ENCODE peak calls at places on chromosomes 5 and 9, in eight cellular contexts. J, V, K, X, L, I, C and D are unnamed samples. For H3K4me1, the result is how much of the 10 kb centered on the place peaks cover.

GRCh38 chr9:124618476-124618875 is 111.3 kb upstream of the NR5A1 start:
- DNase-seq in J (no peak), C (no peak), K (no peak), L (no peak), X (no peak), I (no peak), V (no peak), D (no peak)

GRCh38 chr9:136049451-136050265 is 45.4 kb downstream of the NACC2 start:
- DNase-seq in J (no peak), K (no peak), V (no peak), I (no peak), C (no peak), X (no peak), L (no peak), D (no peak)

GRCh38 chr5:42992035-42992570 is 48.0 kb downstream of the ANXA2R start:
- DNase-seq in L (peak), C (peak), I (peak), X (peak), K (peak), V (no peak), J (peak), D (peak)

GRCh38 chr5:137819768-137820167 is 47.9 kb upstream of the MYOT start:
- DNase-seq in C (no peak), L (no peak), I (no peak), V (no peak), K (no peak), J (no peak), X (no peak), D (no peak)

GRCh38 chr5:125685771-125686170 is 737.4 kb upstream of the GRAMD2B start:
- DNase-seq in X (no peak), C (no peak), V (no peak), L (no peak), I (no peak), K (no peak), J (no peak), D (no peak)

GRCh38 chr5:59760798-59761348 is 132.7 kb downstream of the PDE4D start:
- DNase-seq in X (no peak), C (no peak), J (no peak), V (no peak), I (no peak), K (no peak), L (no peak), D (no peak)

GRCh38 chr9:37732086-37732744 is 21.4 kb upstream of the TRMT10B start:
- DNase-seq in K (no peak), I (no peak), X (no peak), V (no peak), L (no peak), J (no peak), C (no peak), D (no peak)

GRCh38 chr9:110996436-110997224 is 41.6 kb downstream of the LPAR1 start:
- DNase-seq in K (peak), V (no peak), I (peak), X (peak), C (no peak), L (peak), J (no peak), D (no peak)

GRCh38 chr5:154505567-154505966 is 27.5 kb upstream of the HAND1 start:
- DNase-seq in K (no peak), L (no peak), X (no peak), V (no peak), I (no peak), J (no peak), C (no peak), D (no peak)

GRCh38 chr5:10567781-10568321 is 4.0 kb downstream of the ANKRD33B start:
- DNase-seq in K (no peak), X (no peak), V (no peak), L (no peak), I (no peak), J (no peak), C (no peak), D (no peak)

GRCh38 chr5:78242001-78242400 is 52.5 kb downstream of the AP3B1 start:
- DNase-seq in J (no peak), X (no peak), C (no peak), V (no peak), I (no peak), L (no peak), K (no peak), D (no peak)

GRCh38 chr5:109156885-109157284 is 252.9 kb downstream of the PJA2 start:
- DNase-seq in C (no peak), K (no peak), L (no peak), X (no peak), I (no peak), V (no peak), J (no peak), D (no peak)

GRCh38 chr5:31463341-31463740 is 68.6 kb downstream of the DROSHA start:
- DNase-seq in C (no peak), J (no peak), L (no peak), V (no peak), K (no peak), I (no peak), X (no peak), D (no peak)

GRCh38 chr5:43251754-43252153 is 59.7 kb downstream of the NIM1K start:
- DNase-seq in L (no peak), J (no peak), K (no peak), V (no peak), X (no peak), I (no peak), C (no peak), D (no peak)

GRCh38 chr9:21605489-21605931 is 123.4 kb upstream of the IFNE start:
- DNase-seq in J (no peak), K (no peak), V (no peak), L (no peak), I (no peak), C (no peak), X (no peak), D (no peak)

GRCh38 chr5:38922199-38922598 is 76.4 kb downstream of the OSMR start:
- DNase-seq in C (peak), V (peak), I (peak), J (no peak), X (peak), L (peak), K (peak), D (no peak)

GRCh38 chr9:94991961-94992907 is 265.7 kb downstream of the AOPEP start:
- DNase-seq in X (no peak), L (no peak), K (no peak), C (no peak), V (no peak), J (no peak), I (no peak), D (no peak)

GRCh38 chr5:130720355-130720754 is 444.7 kb downstream of the HINT1 start:
- DNase-seq in K (no peak), C (no peak), X (no peak), J (no peak), V (peak), L (no peak), I (no peak), D (no peak)

GRCh38 chr9:127968046-127968445 is 12.7 kb downstream of the EEIG1 start:
- DNase-seq in V (no peak), J (no peak), I (no peak), L (no peak), K (no peak), X (peak), C (peak), D (peak)

GRCh38 chr9:655875-656274 is 185.6 kb upstream of the DMRT1 start:
- DNase-seq in C (peak), K (peak), L (peak), I (peak), X (peak), V (no peak), J (peak), D (peak)

GRCh38 chr9:111148390-111148993 is 110.2 kb upstream of the LPAR1 start:
- DNase-seq in C (no peak), X (no peak), J (no peak), L (no peak), K (no peak), V (no peak), I (no peak), D (no peak)

GRCh38 chr9:85740821-85741111 is 988 bp downstream of the AGTPBP1 start:
- DNase-seq in V (no peak), I (no peak), C (no peak), J (no peak), K (no peak), L (no peak), X (no peak), D (no peak)

GRCh38 chr5:178232124-178232919 is at the start of gene PHYKPL:
- DNase-seq in I (peak), X (peak), J (peak), K (peak), V (no peak), C (peak), L (peak), D (peak)

GRCh38 chr9:112921549-112921948 is 30.9 kb upstream of the SLC46A2 start:
- DNase-seq in K (no peak), J (no peak), I (no peak), V (no peak), C (no peak), L (peak), X (no peak), D (no peak)

GRCh38 chr9:35380016-35380415 is 109.9 kb upstream of the RUSC2 start:
- DNase-seq in V (no peak), X (no peak), C (no peak), J (no peak), I (no peak), K (no peak), L (no peak), D (no peak)

GRCh38 chr9:26801772-26802171 is 90.8 kb downstream of the CAAP1 start:
- DNase-seq in C (no peak), L (no peak), V (no peak), X (no peak), J (no peak), I (no peak), K (no peak), D (no peak)

GRCh38 chr5:95549030-95549429 is 5.7 kb downstream of the SKIC3 start:
- DNase-seq in C (no peak), J (no peak), V (no peak), X (no peak), I (no peak), K (no peak), L (no peak), D (no peak)

GRCh38 chr9:4714266-4715016 is 26.6 kb downstream of the AK3 start:
- DNase-seq in L (no peak), J (no peak), C (no peak), K (no peak), X (no peak), V (no peak), I (no peak), D (no peak)

GRCh38 chr5:71601222-71602026 is 14.3 kb downstream of the MCCC2 start:
- DNase-seq in L (peak), X (peak), C (no peak), K (no peak), J (no peak), I (peak), V (peak), D (no peak)

GRCh38 chr5:90747175-90747574 is 188.6 kb downstream of the ADGRV1 start:
- DNase-seq in X (no peak), J (no peak), K (no peak), V (no peak), I (no peak), C (no peak), L (no peak), D (no peak)

GRCh38 chr5:99900302-99900811 is 634.8 kb upstream of the FAM174A start:
- DNase-seq in I (no peak), X (no peak), C (no peak), V (no peak), L (no peak), J (no peak), K (no peak), D (no peak)
- H3K27ac ChIP-seq in I (no peak), X (no peak), C (no peak), V (no peak), L (no peak), J (no peak), K (no peak), D (no peak)

GRCh38 chr5:148915224-148915803 is 88.9 kb downstream of the ADRB2 start:
- DNase-seq in I (no peak), K (no peak), J (no peak), L (no peak), X (no peak), C (no peak), V (no peak), D (no peak)
- H3K4me1 ChIP-seq in I (under half), K (under half), J (under half), L (under half), X (under half), C (under half), V (under half), D (under half)

GRCh38 chr9:93580654-93581380 is 4.4 kb downstream of the PHF2 start:
- DNase-seq in I (no peak), K (no peak), L (no peak), V (no peak), J (no peak), C (no peak), X (peak), D (no peak)
- H3K27ac ChIP-seq in I (peak), K (peak), L (peak), V (no peak), J (peak), C (peak), X (no peak), D (no peak)

DNA sequence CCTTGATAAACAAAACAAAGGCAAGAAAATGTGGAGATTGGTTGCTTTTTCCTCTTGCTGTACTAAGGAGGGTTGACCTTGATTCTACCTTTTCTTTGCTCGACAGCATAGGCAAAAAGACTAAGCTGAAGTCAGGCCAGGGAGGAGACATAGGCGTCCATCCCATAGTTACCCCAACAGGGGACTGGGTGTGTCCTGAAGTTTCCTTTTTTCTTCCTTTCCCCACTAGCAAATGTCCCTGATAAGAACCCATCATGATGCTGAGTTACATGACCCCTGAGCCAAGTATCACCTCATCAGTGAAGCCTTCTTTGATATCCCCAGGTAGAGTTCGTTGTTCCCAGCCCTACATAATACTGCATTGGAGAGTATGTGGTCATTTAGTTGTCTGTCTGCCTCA is 9.9 kb upstream of the SHROOM1 start:
- DNase-seq in K (no peak), J (no peak), C (no peak), X (no peak), V (no peak), I (no peak), L (no peak), D (no peak)
- H3K4me1 ChIP-seq in K (under half), J (under half), C (under half), X (under half), V (under half), I (under half), L (under half), D (under half)

GRCh38 chr9:106722051-106722753 is 140.8 kb upstream of the ZNF462 start:
- DNase-seq in L (no peak), X (no peak), I (no peak), C (no peak), K (no peak), V (no peak), J (no peak), D (no peak)

GRCh38 chr9:106727969-106728368 is 135.0 kb upstream of the ZNF462 start:
- DNase-seq in X (no peak), V (no peak), K (no peak), J (no peak), C (no peak), L (peak), I (no peak), D (no peak)

GRCh38 chr9:106731910-106732309 is 131.1 kb upstream of the ZNF462 start:
- DNase-seq in I (no peak), C (no peak), V (no peak), L (no peak), K (no peak), J (no peak), X (no peak), D (no peak)

GRCh38 chr9:106728860-106729259 is 134.1 kb upstream of the ZNF462 start:
- DNase-seq in K (no peak), C (no peak), X (no peak), J (no peak), L (no peak), I (no peak), V (no peak), D (no peak)

DNA sequence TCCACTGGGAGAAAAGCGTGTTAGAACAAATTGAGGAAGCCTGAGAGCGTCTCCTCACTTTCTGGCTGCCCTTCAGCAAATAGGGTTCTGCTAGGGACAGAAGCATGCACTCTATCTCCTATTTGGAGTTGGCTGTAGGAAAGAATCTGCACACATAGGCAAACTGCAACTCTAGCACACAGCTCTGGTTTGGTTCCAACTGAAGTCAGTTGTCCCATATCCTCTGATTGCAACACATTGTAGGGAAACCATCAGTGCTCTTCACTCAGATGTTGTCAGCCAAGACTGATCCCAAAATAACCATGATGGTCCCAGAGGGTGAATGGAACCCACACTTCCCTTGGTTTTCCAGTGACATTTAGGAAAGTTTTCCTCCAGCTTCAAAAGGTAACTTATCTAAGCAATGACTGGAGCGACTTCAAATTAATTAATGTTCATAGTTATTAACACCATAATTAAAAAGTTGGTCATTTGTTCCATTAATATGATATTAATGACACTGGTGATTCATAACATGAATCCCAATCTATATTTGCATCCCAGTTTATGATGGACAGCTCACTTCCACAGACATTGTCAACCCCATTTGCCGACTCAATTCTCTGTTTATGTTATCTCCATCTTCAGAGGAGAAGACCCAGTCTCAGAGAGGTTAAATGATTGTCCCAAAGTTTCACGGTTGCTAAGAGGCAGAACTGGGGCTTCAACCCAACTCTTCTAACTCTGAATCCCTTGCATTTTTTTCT is 136.7 kb upstream of the ZNF462 start:
- DNase-seq in J (no peak), I (peak), V (no peak), X (no peak), L (no peak), C (no peak), K (no peak), D (no peak)
- H3K27ac ChIP-seq in J (peak), I (no peak), V (no peak), X (no peak), L (no peak), C (peak), K (no peak), D (no peak)

DNA sequence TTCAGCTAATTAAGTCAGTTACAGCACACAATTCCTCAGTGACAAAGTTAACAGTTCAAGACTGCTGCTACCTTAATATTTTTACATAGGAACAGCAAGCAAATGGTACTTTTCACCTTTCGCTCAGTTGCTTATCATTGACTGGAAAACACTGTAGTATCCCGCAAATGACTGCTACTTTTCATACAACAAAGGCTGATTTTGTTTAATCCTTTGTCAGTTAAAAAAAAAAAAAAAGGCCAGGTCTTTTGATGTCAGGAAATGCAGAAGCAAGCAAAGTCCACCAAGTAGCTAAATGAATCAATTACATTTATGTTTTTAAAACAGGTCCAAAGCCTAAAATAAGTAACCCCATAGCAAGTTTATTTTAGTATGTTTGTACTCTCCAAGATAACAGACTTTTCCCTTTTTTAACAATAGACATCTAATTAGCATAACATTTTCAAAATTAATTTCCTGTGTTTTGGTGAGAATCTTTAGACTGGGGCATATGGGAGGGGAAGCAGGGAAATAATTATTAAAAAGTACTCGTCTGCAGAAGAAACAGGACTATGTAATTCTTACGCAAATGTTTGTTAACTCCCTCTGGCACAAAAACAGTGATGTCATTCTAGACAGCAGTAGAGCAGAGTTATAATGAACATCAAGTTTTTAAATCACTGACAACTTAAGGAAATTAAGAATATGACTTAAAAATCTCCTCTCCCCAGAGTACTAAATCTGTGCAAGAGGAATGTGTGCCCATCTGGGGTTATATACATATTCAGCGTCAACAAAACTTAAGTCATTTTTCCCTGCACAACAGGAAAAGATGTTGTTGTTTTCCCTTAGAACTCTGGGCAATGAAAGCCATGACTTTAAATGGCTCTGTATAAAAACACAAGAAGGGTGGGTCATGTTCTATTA is 9.6 kb downstream of the PFDN1 start:
- DNase-seq in J (no peak), C (no peak), L (no peak), I (no peak), V (no peak), K (no peak), X (no peak), D (no peak)
- H3K4me1 ChIP-seq in J (half or more), C (half or more), L (under half), I (under half), V (under half), K (under half), X (under half), D (under half)

DNA sequence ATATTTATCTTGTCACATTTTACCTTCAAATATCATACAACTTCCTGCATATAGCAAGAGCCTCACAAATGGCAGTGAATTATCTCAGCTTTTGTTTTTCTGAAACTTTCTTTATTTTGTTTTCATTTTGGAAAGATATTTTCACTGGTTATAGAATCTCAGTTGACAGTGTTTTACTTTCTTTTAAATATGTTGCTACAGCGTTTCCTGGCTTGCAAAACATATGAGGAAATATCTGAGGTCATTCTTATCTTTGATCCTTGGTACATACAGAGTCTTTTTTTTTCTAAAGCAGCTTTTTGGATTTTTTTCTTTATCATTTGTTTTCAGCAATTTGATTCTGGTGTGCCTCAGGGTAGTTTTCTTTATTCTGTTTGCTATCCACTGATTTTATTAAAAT is 77.6 kb upstream of the CEP78 start:
- DNase-seq in K (no peak), X (no peak), C (no peak), V (no peak), I (no peak), J (no peak), L (no peak), D (no peak)
- H3K27ac ChIP-seq in K (no peak), X (no peak), C (no peak), V (no peak), I (no peak), J (no peak), L (no peak), D (no peak)

DNA sequence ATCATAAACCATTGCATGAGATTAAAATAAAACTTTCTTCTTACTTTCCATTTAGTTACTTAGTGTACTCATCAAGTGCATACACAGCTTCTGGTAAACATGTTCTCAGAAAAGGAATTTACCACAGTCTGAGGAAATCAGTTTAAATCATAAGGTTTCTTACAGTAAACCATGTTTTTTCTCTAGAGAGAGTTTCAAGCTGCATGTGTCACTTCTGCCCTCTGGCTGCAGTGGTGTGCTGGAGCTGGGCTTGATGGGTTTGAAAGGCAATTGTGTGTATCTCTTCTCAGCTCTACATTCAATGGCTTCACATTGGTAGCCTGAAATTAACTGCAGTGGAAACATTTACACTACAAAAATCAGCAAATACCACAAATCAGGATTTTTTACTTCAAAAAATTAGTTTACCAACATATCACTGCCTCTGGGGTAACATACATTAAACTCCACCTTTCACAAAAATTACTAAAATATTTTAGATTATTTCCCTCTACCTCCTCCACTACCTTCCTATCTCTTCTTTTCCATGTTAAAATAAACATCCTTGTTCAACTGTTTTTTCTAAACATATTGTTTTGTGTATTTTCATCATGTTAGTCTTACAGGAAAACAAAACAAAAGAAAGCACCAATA is 414.3 kb downstream of the ANXA1 start:
- DNase-seq in I (no peak), V (peak), K (no peak), X (no peak), C (no peak), L (no peak), J (no peak), D (peak)
- H3K4me1 ChIP-seq in I (under half), V (under half), K (under half), X (under half), C (under half), L (under half), J (under half), D (under half)